ENCODE peak calls at places on chromosomes 4 and X, in seven cellular contexts. W is body of pancreas; Y is substantia nigra; J is left lung; F is effector memory CD4-positive, alpha-beta T cell; H is esophagus squamous epithelium; V is cardiac muscle cell. U is an unnamed sample.

GRCh38 chr4:78569291-78569821 is 17.8 kb downstream of the ANXA3 start:
- DNase-seq in J (no peak), W (peak; percentile 63), Y (no peak), H (no peak), V (peak; percentile 86), F (no peak), U (no peak)

GRCh38 chrX:18995216-18995615 is 11.3 kb upstream of the PHKA2 start:
- DNase-seq in W (no peak), V (peak; percentile 49), J (no peak), Y (no peak), F (no peak), H (no peak), U (no peak)

GRCh38 chrX:135985974-135986312 is 708 bp downstream of the SLC9A6 start:
- DNase-seq in H (no peak), J (no peak), Y (no peak), V (no peak), F (no peak), W (no peak), U (no peak)

GRCh38 chr4:88451205-88451604 is 5.7 kb upstream of the HERC5 start:
- DNase-seq in W (no peak), F (no peak), J (no peak), Y (no peak), H (no peak), V (no peak), U (no peak)

GRCh38 chr4:153205028-153205648 is 895 bp downstream of the TRIM2 start:
- DNase-seq in V (no peak), H (no peak), J (no peak), F (peak; percentile 29), W (peak; percentile 38), Y (peak; percentile 15), U (peak; percentile 76)

GRCh38 chr4:13546855-13547562 is 2.7 kb upstream of the NKX3-2 start:
- DNase-seq in Y (no peak), W (no peak), V (no peak), F (no peak), J (peak; percentile 80), H (no peak), U (peak; percentile 44)

GRCh38 chr4:82293304-82293703 is 80.5 kb downstream of the HNRNPD start:
- DNase-seq in Y (no peak), F (no peak), W (no peak), V (no peak), J (no peak), H (no peak), U (no peak)

GRCh38 chr4:7960017-7960789 is 20.5 kb upstream of the AFAP1 start:
- DNase-seq in J (no peak), Y (no peak), F (no peak), W (no peak), H (no peak), V (no peak), U (no peak)

GRCh38 chrX:11666180-11666579 is 460 bp upstream of the ARHGAP6 start:
- DNase-seq in W (no peak), V (peak; percentile 15), J (no peak), Y (no peak), F (no peak), H (no peak), U (no peak)

GRCh38 chr4:145735330-145735638 is 55.3 kb downstream of the C4orf51 start:
- DNase-seq in W (peak; percentile 29), J (no peak), Y (no peak), V (peak; percentile 93), H (no peak), F (no peak), U (no peak)

DNA sequence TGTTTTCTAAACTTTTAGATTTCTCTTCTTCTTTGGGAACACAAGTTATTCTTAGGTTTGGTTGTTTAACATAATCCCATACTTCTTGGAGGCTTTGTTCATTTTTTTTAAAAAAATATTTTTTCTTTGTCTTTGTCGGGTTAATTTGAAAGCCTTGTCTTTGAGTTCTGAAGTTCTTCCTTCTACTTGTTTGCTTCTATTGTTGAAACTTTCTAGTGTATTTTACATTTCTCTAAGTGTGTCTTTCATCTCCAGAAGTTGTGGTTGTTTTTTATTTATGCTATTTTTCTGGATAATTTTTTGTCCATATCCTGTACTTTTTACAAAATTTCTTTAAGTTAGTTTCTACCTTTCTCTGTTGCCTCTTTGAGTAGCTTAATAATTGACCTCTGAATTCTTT is 116.1 kb downstream of the NPNT start:
- DNase-seq in V (no peak), H (no peak), F (no peak), Y (no peak), J (no peak), W (no peak), U (no peak)
- H3K27ac ChIP-seq in V (no peak overlapping the region), H (no peak overlapping the region), F (no peak overlapping the region), Y (no peak overlapping the region), J (no peak overlapping the region), W (no peak overlapping the region), U (no peak overlapping the region)

GRCh38 chr4:9947168-9948062 is 73.9 kb downstream of the SLC2A9 start:
- DNase-seq in J (no peak), W (peak; percentile 43), H (no peak), V (no peak), F (no peak), Y (no peak), U (no peak)
- H3K27ac ChIP-seq in J (no peak overlapping the region), W (peak overlapping the region; percentile 35), H (no peak overlapping the region), V (no peak overlapping the region), F (no peak overlapping the region), Y (no peak overlapping the region), U (no peak overlapping the region)

GRCh38 chrX:129523076-129524055 is at the start of gene SMARCA1:
- DNase-seq in F (no peak), J (peak; percentile 63), Y (peak; percentile 16), H (no peak), V (peak; percentile 75), W (peak; percentile 57), U (peak; percentile 17)

GRCh38 chrX:129524250-129524850 is 1.1 kb upstream of the SMARCA1 start:
- DNase-seq in V (no peak), J (no peak), Y (no peak), F (no peak), H (no peak), W (no peak), U (no peak)

GRCh38 chrX:129520151-129520550 is 3.1 kb downstream of the SMARCA1 start:
- DNase-seq in Y (no peak), F (no peak), V (no peak), H (no peak), J (no peak), W (no peak), U (no peak)

GRCh38 chrX:129525162-129525561 is 1.9 kb upstream of the SMARCA1 start:
- DNase-seq in J (no peak), Y (no peak), F (no peak), W (peak; percentile 9), V (no peak), H (no peak), U (no peak)

GRCh38 chrX:129522184-129523059 is 868 bp downstream of the SMARCA1 start:
- DNase-seq in J (peak; percentile 66), F (no peak), W (peak; percentile 62), Y (peak; percentile 14), H (no peak), V (peak; percentile 67), U (peak; percentile 31)
- H3K27ac ChIP-seq in J (peak overlapping the region; percentile 82), F (no peak overlapping the region), W (peak overlapping the region; percentile 80), Y (peak overlapping the region; percentile 74), H (peak overlapping the region; percentile 88), V (peak overlapping the region; percentile 94), U (peak overlapping the region; percentile 88)

GRCh38 chr4:24794916-24795665 is at the start of gene SOD3:
- DNase-seq in W (peak; percentile 92), J (peak; percentile 86), Y (no peak), F (no peak), H (no peak), V (peak; percentile 96), U (peak; percentile 82)

GRCh38 chr4:24795666-24796381 is 451 bp downstream of the SOD3 start:
- DNase-seq in Y (no peak), V (no peak), J (no peak), H (no peak), W (no peak), F (no peak), U (no peak)

GRCh38 chr4:24794111-24794860 is 1.1 kb upstream of the SOD3 start:
- DNase-seq in H (no peak), F (no peak), V (peak; percentile 64), W (peak; percentile 33), J (no peak), Y (no peak), U (peak; percentile 17)

GRCh38 chr4:24798036-24798610 is 2.8 kb downstream of the SOD3 start:
- DNase-seq in H (no peak), J (no peak), V (no peak), W (no peak), Y (no peak), F (no peak), U (no peak)

DNA sequence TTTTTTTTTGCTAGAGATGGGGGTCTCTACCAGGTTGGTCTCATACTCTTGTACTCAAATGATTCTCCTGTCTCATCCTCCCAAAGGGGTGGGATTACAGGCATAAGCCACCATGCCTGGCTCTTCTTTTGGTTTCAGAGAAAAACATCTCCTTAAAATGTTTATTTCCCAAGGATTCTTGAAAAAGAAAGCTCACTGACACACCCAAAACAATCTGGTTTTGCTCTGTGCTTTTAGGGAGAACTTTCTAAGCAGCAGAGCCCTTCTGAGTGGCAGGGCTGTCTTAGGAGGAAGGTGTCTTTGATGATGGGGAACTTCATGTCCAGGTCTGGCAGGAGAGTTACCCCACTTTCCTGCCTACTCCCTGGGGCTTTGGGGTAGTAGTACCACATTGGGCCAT is 1.3 kb downstream of the SOD3 start:
- DNase-seq in F (no peak), Y (no peak), H (no peak), V (no peak), W (no peak), J (no peak), U (no peak)
- H3K27ac ChIP-seq in F (no peak overlapping the region), Y (no peak overlapping the region), H (peak overlapping the region; percentile 57), V (no peak overlapping the region), W (no peak overlapping the region), J (no peak overlapping the region), U (peak overlapping the region; percentile 90)

U was measured in transverse colon.